ENCODE peak calls at places on chromosome 12, in nine cellular contexts. M is ovary, O is IMR-90, I is heart right ventricle, K is coronary artery, R is cardiac muscle cell, G is fibroblast of mammary gland, E is fibroblast of the aortic adventitia, P is MM.1S. Z is an unnamed sample.

GRCh38 chr12:80400591-80400991 is 43.4 kb upstream of the PTPRQ start:
- DNase-seq in M (no peak), O (no peak), I (no peak), K (no peak), R (no peak), G (no peak), E (no peak), P (no peak), Z (no peak)

GRCh38 chr12:12445165-12445881 is 88.4 kb downstream of the BORCS5 start:
- DNase-seq in M (no peak), O (no peak), I (no peak), K (no peak), R (no peak), G (no peak), E (no peak), P (no peak), Z (no peak)

GRCh38 chr12:30874455-30875313 is 51.9 kb upstream of the TSPAN11 start:
- DNase-seq in M (no peak), O (no peak), I (peak), K (no peak), R (no peak), G (no peak), E (no peak), P (no peak), Z (no peak)

GRCh38 chr12:38898001-38898684 is 7.2 kb downstream of the CPNE8 start:
- DNase-seq in M (no peak), O (no peak), I (no peak), K (no peak), R (peak), G (no peak), E (no peak), P (no peak), Z (no peak)

GRCh38 chr12:79782197-79782890 is 91.6 kb upstream of the PAWR start:
- DNase-seq in M (no peak), O (peak), I (no peak), K (no peak), R (no peak), G (peak), E (peak), P (no peak), Z (no peak)

GRCh38 chr12:54859502-54859901 is 5.2 kb downstream of the MUCL1 start:
- DNase-seq in M (no peak), O (no peak), I (no peak), K (no peak), R (no peak), G (no peak), E (no peak), P (no peak), Z (no peak)

GRCh38 chr12:59808317-59808910 is 212.6 kb downstream of the SLC16A7 start:
- DNase-seq in M (no peak), O (peak), I (no peak), K (no peak), R (peak), G (peak), E (peak), P (peak), Z (peak)

GRCh38 chr12:92332552-92332951 is 186.9 kb upstream of the BTG1 start:
- DNase-seq in M (no peak), O (no peak), I (no peak), K (no peak), R (no peak), G (no peak), E (no peak), P (no peak), Z (no peak)

GRCh38 chr12:42603246-42603645 is 13.7 kb upstream of the PRICKLE1 start:
- DNase-seq in M (no peak), O (no peak), I (no peak), K (no peak), R (no peak), G (no peak), E (no peak), P (no peak), Z (no peak)

GRCh38 chr12:47942327-47943230 is 20.8 kb upstream of the TMEM106C start:
- DNase-seq in M (peak), O (no peak), I (no peak), K (no peak), R (no peak), G (no peak), E (no peak), P (no peak), Z (peak)
- TF ChIP-seq CTCF in M (no peak), O (peak), I (peak), K (no peak), R (peak), G (no peak), E (no peak), P (no peak), Z (no peak)

GRCh38 chr12:29519585-29520182 is 22.2 kb upstream of the OVCH1 start:
- DNase-seq in M (peak), O (peak), I (peak), K (no peak), R (peak), G (peak), E (peak), P (peak), Z (peak)

GRCh38 chr12:29518407-29518806 is 20.9 kb upstream of the OVCH1 start:
- DNase-seq in M (no peak), O (no peak), I (no peak), K (no peak), R (no peak), G (no peak), E (no peak), P (no peak), Z (no peak)

GRCh38 chr12:29516431-29516875 is 19.0 kb upstream of the OVCH1 start:
- DNase-seq in M (no peak), O (peak), I (no peak), K (no peak), R (no peak), G (peak), E (peak), P (peak), Z (no peak)

GRCh38 chr12:29521951-29522350 is 24.5 kb upstream of the OVCH1 start:
- DNase-seq in M (no peak), O (peak), I (no peak), K (no peak), R (no peak), G (no peak), E (peak), P (no peak), Z (no peak)

DNA sequence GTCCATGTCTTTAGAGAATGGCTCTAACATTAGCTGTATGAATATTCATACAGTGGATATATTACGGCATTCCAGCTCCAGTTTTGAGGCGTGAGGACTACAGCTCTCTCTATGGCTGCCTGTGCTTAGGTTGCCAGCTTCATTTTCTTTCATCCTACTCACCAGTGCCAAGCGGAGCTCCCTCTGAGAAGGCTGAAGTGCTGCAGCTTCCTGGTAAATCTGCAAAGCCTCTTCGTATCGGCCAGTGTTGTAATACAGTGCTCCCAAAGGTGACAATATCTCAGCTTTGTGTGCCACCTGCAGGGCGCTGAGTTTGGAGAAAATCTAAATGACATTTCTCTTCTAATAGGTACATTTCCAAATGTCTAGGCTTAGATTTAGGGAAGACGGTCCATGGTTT is 19.8 kb upstream of the OVCH1 start:
- DNase-seq in M (no peak), O (no peak), I (no peak), K (no peak), R (no peak), G (no peak), E (no peak), P (no peak), Z (no peak)
- TF ChIP-seq CTCF in M (no peak), O (no peak), I (no peak), K (no peak), R (no peak), G (no peak), E (no peak), P (no peak), Z (no peak)

GRCh38 chr12:89245090-89245489 is 107.2 kb downstream of the DUSP6 start:
- DNase-seq in M (no peak), O (peak), I (no peak), K (no peak), R (no peak), G (no peak), E (peak), P (peak), Z (no peak)
- TF ChIP-seq CTCF in M (no peak), O (no peak), I (peak), K (no peak), R (no peak), G (no peak), E (no peak), P (peak), Z (no peak)

GRCh38 chr12:69600804-69601203 is 9.9 kb downstream of the LRRC10 start:
- DNase-seq in M (no peak), O (no peak), I (no peak), K (no peak), R (no peak), G (no peak), E (no peak), P (no peak), Z (no peak)

GRCh38 chr12:69598174-69598753 is 12.4 kb downstream of the LRRC10 start:
- DNase-seq in M (no peak), O (no peak), I (no peak), K (no peak), R (no peak), G (no peak), E (no peak), P (no peak), Z (no peak)

DNA sequence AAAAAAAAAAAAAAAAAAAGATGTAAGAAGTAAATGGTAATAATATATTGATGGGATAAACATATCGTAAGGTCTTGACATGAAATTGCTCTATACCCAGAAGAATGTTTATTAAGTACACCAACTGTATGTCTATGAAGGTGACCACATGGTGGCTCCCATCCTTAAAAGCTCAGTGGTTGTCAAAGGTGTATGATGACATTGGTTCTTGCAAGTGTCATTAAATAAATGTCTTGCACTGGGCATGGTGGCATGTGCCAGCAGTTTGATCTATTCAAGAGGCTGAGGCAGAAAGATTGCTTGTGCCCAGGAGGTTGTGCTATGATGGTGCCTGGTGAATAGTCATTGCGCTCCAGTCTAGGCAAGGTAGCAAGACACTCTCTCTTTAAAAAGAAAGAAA is 10.4 kb downstream of the CCT2 start:
- DNase-seq in M (no peak), O (no peak), I (no peak), K (no peak), R (no peak), G (no peak), E (no peak), P (no peak), Z (no peak)
- TF ChIP-seq CTCF in M (no peak), O (no peak), I (no peak), K (no peak), R (no peak), G (no peak), E (no peak), P (no peak), Z (no peak)

DNA sequence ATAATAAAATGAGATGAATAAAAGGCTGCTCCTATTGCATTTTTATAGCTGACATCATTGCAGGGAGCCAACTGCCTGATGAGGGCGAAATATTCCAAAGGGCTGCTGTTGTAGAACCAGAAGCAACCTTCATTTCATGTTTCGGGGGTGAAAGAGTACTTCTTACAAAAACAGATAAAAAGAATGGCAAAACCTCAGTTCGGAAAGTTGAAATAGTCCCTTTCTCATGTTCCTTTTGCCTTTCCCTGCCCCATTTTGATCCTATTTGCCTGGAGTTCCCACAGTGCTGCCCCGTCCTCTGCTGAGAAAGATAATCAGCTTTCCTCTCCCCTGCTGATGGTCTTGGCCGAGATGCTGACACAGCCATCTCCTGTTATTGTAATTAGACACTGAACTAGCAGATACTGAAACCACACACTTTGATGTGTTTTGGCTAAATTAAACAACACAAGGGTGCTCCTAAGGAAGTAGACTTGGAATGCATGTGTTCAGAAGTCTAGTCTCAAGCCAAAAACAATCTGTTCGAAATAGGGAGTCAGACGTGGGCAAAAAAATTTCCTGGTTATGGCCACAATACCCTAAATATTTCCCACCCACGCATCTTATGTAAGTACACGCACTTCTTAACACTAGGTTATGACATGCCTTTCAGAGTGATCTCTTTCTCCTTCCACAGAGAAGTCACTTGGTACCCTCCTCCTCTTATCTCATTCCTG is 117.2 kb downstream of the PPM1H start:
- DNase-seq in M (no peak), O (peak), I (peak), K (no peak), R (no peak), G (peak), E (peak), P (peak), Z (no peak)
- TF ChIP-seq CTCF in M (no peak), O (no peak), I (peak), K (no peak), R (no peak), G (no peak), E (no peak), P (no peak), Z (no peak)

DNA sequence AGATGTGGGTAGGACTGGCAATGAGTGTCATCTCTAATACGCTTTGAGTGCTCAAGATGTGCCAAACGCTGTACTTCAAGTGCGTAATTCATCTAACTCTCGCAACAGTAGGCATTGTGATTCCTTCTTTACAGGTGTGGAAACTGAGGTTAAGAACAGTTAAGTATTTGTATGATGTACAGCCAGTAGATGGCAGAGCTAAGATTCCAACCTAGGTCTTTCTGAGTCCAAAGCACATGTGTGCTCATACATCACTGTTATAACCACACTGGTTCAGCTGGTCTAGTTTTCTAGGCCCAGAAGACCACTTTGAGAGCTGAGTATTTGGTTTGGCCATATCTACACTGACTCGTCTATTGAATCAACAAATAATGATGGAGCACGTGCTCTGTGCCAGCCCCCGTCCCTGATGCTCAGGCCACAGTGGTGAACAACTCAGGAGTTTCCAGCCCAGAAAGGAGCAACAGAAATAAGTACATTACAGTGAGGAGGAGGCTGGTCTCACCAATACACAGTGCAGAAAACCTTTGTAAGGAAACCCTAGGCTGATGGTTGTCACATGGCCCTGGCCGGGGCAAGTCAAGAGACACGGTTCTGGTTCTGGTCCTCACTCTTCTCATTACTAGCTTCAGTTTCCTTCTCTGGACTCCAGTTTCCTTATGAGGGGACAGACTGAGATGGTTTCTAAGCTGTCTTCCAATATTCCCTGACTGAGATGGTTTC is 69.3 kb upstream of the SCN8A start:
- DNase-seq in M (no peak), O (peak), I (no peak), K (no peak), R (no peak), G (peak), E (no peak), P (no peak), Z (no peak)
- TF ChIP-seq CTCF in M (no peak), O (peak), I (no peak), K (no peak), R (no peak), G (peak), E (peak), P (peak), Z (no peak)

DNA sequence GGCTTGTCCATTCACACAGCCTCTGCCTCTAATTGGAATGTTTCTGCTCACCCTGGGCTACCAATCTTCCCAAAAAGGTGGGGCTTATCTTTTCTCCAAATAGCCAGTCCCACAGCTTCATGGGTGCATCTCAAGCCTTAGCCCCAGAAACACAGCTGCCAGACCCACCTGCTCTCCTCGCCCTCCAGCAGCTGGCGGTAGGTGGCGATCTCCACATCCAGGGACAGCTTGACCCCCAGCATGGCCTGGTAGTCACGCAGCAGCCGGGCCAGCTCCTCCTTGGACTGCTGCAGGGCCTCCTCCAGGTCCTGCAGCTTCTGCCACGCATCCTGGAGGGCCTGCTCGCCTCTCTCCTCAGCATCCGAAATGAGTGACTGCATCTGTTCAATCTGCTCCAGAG is 11.1 kb downstream of the KRT77 start:
- DNase-seq in M (no peak), O (no peak), I (no peak), K (no peak), R (peak), G (no peak), E (no peak), P (no peak), Z (no peak)
- TF ChIP-seq CTCF in M (no peak), O (no peak), I (no peak), K (no peak), R (peak), G (no peak), E (no peak), P (no peak), Z (no peak)

GRCh38 chr12:121956041-121956341 is 37.6 kb downstream of the CFAP251 start:
- DNase-seq in M (no peak), O (no peak), I (no peak), K (no peak), R (no peak), G (no peak), E (no peak), P (no peak), Z (no peak)
- TF ChIP-seq CTCF in M (no peak), O (no peak), I (no peak), K (no peak), R (no peak), G (no peak), E (no peak), P (no peak), Z (no peak)

DNA sequence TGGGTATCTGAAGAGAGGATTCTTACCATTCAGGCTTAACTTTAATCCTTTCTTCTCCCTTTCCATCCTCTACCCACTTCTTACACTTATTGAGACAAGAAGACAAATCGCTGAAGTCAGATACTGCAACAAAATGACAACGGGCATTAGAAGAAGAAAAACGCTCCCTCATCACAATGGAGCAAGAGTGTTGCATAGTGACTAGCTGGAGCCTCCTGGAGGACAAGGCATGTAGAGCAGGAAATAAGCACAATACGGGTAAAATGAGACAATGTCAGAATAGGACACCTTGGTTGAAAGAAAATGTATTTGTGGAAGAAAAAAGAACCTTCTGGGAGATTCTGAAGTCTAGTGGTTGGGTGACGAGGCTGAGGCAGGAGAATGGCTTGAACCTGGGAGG is 501.0 kb downstream of the RERGL start:
- DNase-seq in M (no peak), O (no peak), I (no peak), K (no peak), R (peak), G (peak), E (no peak), P (peak), Z (no peak)
- TF ChIP-seq CTCF in M (no peak), O (no peak), I (no peak), K (no peak), R (no peak), G (peak), E (peak), P (peak), Z (no peak)

GRCh38 chr12:110015132-110015531 is 15.9 kb downstream of the ANKRD13A start:
- DNase-seq in M (no peak), O (no peak), I (no peak), K (no peak), R (no peak), G (no peak), E (no peak), P (peak), Z (no peak)
- TF ChIP-seq CTCF in M (no peak), O (no peak), I (no peak), K (no peak), R (no peak), G (no peak), E (no peak), P (peak), Z (no peak)